ENCODE peak calls at places on chromosome 12, in five cellular contexts. S is A549, J is tibial nerve, M is right lobe of liver, B is prostate gland. X is an unnamed sample.

GRCh38 chr12:4857472-4858291 is 52.0 kb upstream of the KCNA1 start:
- DNase-seq in S (peak), J (peak), M (peak), B (peak), X (peak)

GRCh38 chr12:115918763-115919162 is 358.7 kb downstream of the MED13L start:
- DNase-seq in S (no peak), J (no peak), M (no peak), B (no peak), X (no peak)

GRCh38 chr12:107525719-107526554 is 159.7 kb upstream of the PWP1 start:
- DNase-seq in S (no peak), J (peak), M (no peak), B (no peak), X (no peak)

GRCh38 chr12:67320614-67321305 is 51.6 kb downstream of the CAND1 start:
- DNase-seq in S (no peak), J (no peak), M (no peak), B (no peak), X (peak)

GRCh38 chr12:106137456-106138278 is 1.1 kb downstream of the NUAK1 start:
- DNase-seq in S (no peak), J (no peak), M (no peak), B (no peak), X (no peak)

GRCh38 chr12:75364918-75365317 is 26.0 kb upstream of the GLIPR1L2 start:
- DNase-seq in S (no peak), J (no peak), M (no peak), B (no peak), X (no peak)

GRCh38 chr12:81644503-81644902 is 114.6 kb downstream of the PPFIA2 start:
- DNase-seq in S (peak), J (no peak), M (no peak), B (no peak), X (no peak)

GRCh38 chr12:58888131-58888783 is 32.0 kb downstream of the LRIG3 start:
- DNase-seq in S (peak), J (no peak), M (peak), B (peak), X (no peak)

GRCh38 chr12:58139894-58140293 is 198.5 kb downstream of the ATP23 start:
- DNase-seq in S (no peak), J (no peak), M (no peak), B (no peak), X (no peak)

GRCh38 chr12:27602516-27602915 is 78.5 kb downstream of the PPFIBP1 start:
- DNase-seq in S (no peak), J (no peak), M (no peak), B (no peak), X (no peak)

GRCh38 chr12:30753233-30753632 is 1.5 kb downstream of the CAPRIN2 start:
- DNase-seq in S (peak), J (no peak), M (no peak), B (no peak), X (no peak)

GRCh38 chr12:120597861-120598260 is 16.7 kb upstream of the POP5 start:
- DNase-seq in S (no peak), J (no peak), M (no peak), B (no peak), X (no peak)

GRCh38 chr12:21891763-21892217 is 49.4 kb downstream of the ABCC9 start:
- DNase-seq in S (no peak), J (peak), M (peak), B (no peak), X (no peak)

GRCh38 chr12:25276199-25276937 is 25.6 kb upstream of the KRAS start:
- DNase-seq in S (peak), J (peak), M (peak), B (peak), X (peak)

GRCh38 chr12:132570635-132571034 is 39.7 kb downstream of the LRCOL1 start:
- DNase-seq in S (no peak), J (no peak), M (no peak), B (no peak), X (no peak)

GRCh38 chr12:42609605-42610004 is 20.1 kb upstream of the PRICKLE1 start:
- DNase-seq in S (no peak), J (no peak), M (no peak), B (no peak), X (no peak)

GRCh38 chr12:78388461-78388860 is 476.1 kb upstream of the SYT1 start:
- DNase-seq in S (no peak), J (no peak), M (no peak), B (no peak), X (no peak)

GRCh38 chr12:126051611-126052107 is 986.4 kb downstream of the AACS start:
- DNase-seq in S (peak), J (no peak), M (no peak), B (no peak), X (peak)

GRCh38 chr12:87430444-87430843 is 598.8 kb downstream of the C12orf50 start:
- DNase-seq in S (no peak), J (no peak), M (no peak), B (no peak), X (no peak)

GRCh38 chr12:115354007-115354452 is 670.1 kb upstream of the TBX3 start:
- DNase-seq in S (peak), J (peak), M (no peak), B (peak), X (no peak)

GRCh38 chr12:124904306-124905098 is 9.9 kb downstream of the UBC start:
- DNase-seq in S (peak), J (peak), M (peak), B (peak), X (peak)

GRCh38 chr12:19402743-19403400 is 36.4 kb upstream of the AEBP2 start:
- DNase-seq in S (peak), J (no peak), M (no peak), B (no peak), X (peak)

GRCh38 chr12:111434680-111435338 is 29.1 kb downstream of the SH2B3 start:
- DNase-seq in S (no peak), J (peak), M (peak), B (peak), X (no peak)

DNA sequence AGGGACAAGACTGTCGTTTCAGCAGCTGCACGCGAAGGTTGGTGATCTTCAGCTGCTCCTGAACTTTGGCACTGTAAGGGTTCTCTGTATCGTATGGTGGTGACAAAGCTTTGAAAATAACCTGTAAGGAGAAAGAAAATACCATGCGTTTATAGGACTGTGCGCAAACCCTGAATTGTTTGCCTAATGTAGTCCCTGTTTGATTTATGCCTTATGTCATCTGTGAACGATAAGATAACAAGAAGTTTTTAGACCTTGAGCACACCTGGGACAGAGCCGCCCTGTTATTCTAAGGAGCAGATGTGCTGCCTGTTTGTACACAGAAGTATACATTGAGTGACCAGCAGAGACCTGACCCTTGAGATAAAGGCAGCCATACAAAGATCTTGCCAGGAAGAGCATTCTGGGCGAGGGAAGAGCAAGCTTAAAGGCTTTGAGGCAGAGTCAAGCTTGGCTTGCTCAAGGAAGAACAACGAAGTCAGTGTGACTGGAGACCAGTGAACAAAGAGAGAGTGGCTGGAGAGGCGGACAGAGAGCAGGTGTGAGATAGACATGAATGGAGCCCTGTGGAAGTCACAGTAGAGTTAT is 52.4 kb downstream of the NTN4 start:
- DNase-seq in S (no peak), J (no peak), M (no peak), B (no peak), X (no peak)
- H3K27ac ChIP-seq in S (no peak), J (no peak), M (no peak), B (no peak), X (no peak)

GRCh38 chr12:56932146-56932545 is 2.1 kb downstream of the SDR9C7 start:
- DNase-seq in S (no peak), J (no peak), M (no peak), B (no peak), X (no peak)
- H3K27ac ChIP-seq in S (no peak), J (no peak), M (no peak), B (no peak), X (no peak)

GRCh38 chr12:47707905-47708543 is 2.2 kb upstream of the RPAP3 start:
- DNase-seq in S (no peak), J (no peak), M (no peak), B (no peak), X (no peak)

GRCh38 chr12:47709277-47710048 is 3.6 kb upstream of the RPAP3 start:
- DNase-seq in S (no peak), J (no peak), M (no peak), B (no peak), X (no peak)

GRCh38 chr12:47705239-47705570 is 625 bp downstream of the RPAP3 start:
- DNase-seq in S (no peak), J (no peak), M (no peak), B (no peak), X (no peak)

GRCh38 chr12:47705571-47706425 is at the start of gene RPAP3:
- DNase-seq in S (peak), J (peak), M (peak), B (peak), X (peak)

DNA sequence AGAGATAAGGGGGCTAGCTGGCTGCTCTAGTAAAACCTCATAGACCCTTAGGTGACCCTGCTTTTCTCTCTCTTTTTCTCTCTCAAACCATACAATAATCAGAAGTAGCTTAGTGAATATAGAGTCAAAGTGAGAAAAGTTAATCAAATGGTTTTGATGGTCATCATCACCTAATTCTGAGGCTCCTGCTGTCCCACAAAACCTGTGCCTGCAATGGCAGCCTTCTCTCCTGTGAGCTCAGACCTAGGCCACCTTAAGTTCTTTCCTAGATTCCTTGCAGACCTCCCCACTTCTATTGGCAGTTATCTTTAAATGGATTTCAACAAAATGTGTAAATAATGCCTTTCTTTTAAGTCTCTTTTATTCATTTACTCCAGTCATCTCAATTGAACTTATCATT is 1.5 kb upstream of the RPAP3 start:
- DNase-seq in S (no peak), J (no peak), M (no peak), B (no peak), X (no peak)
- H3K27ac ChIP-seq in S (no peak), J (no peak), M (no peak), B (no peak), X (no peak)

GRCh38 chr12:53623986-53624385 is 2.2 kb downstream of the ATF7 start:
- DNase-seq in S (no peak), J (peak), M (no peak), B (peak), X (no peak)
- H3K27ac ChIP-seq in S (peak), J (peak), M (peak), B (peak), X (no peak)

DNA sequence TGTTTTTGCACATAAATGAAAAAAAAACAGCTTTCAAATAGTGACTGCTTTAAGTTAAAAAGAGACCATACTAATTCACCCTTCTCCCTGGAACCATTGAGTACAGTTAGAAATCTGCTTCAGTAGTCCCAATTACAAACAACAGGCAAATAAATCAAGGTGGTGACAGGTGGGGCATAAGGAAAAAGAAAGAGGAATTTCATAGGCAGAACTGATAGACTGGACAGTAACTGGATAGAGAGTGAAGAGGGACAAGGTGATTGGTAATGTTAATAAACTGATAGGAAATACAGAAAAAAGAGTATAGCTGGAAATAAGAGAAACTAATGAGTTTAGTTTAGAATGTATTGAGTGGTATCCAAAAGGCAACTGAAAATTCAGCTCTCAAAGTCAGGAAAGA is 56.0 kb downstream of the SLC41A2 start:
- DNase-seq in S (no peak), J (no peak), M (no peak), B (no peak), X (no peak)
- H3K27ac ChIP-seq in S (no peak), J (no peak), M (no peak), B (no peak), X (no peak)

DNA sequence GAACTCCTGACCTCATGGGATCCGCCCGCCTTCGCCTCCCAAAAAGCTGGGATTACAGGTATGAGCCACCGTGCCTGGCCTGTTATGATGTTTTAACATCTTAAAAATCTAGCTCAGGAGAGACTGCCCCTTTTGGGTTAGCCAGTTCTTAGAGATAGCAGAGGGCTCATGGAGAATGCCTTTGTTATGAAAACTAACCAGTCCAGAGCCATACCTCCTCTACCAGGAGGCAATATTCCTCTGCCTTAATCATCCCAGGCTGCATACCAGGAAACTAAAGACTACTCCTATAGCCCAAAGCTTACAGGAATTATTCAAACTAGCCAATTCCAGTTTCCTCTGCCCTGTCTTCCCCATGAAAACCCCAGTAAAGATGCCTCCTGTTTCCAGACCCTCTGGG is 96.0 kb upstream of the MDM1 start:
- DNase-seq in S (no peak), J (no peak), M (no peak), B (no peak), X (no peak)
- H3K27ac ChIP-seq in S (no peak), J (no peak), M (no peak), B (no peak), X (no peak)

GRCh38 chr12:108653922-108654321 is 20.2 kb upstream of the SELPLG start:
- DNase-seq in S (no peak), J (no peak), M (no peak), B (no peak), X (no peak)
- H3K27ac ChIP-seq in S (no peak), J (no peak), M (no peak), B (no peak), X (no peak)

DNA sequence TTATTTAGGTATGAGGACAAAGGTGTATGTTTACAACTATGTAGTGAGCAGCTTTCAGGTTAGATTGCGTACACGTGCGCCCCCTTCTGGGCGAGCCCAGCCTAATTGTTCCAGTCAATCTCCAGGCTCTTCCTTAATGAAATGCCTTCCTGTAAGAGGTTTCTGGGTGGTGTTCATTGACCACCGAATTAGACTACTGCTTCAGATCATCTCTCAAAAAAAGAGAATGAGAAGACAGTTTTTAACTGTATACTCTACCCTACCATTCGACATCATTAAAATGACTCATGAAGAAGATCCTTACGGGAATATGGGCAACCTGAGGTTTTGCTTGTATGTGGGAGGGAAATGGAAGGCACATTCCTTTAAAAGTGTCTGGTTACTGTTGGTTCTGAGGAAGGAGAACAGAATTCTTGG is 2.1 kb downstream of the LUM start:
- DNase-seq in S (peak), J (peak), M (peak), B (peak), X (no peak)
- H3K27ac ChIP-seq in S (no peak), J (no peak), M (no peak), B (no peak), X (no peak)